ENCODE peak calls at places on chromosomes 7 and 10, in nine cellular contexts. G is AG10803; W is cardiac muscle cell; N is AG04449; A is left lung; E is CD4-positive, alpha-beta T cell; M is transverse colon; I is GM20000; R is lower leg skin. H is an unnamed sample.

GRCh38 chr10:5424751-5425150 is 12.4 kb downstream of the NET1 start:
- DNase-seq in G (no peak), W (no peak), N (no peak), A (no peak), E (no peak), M (no peak), I (no peak), R (no peak), H (no peak)

GRCh38 chr7:140562921-140563600 is 77.6 kb downstream of the DENND2A start:
- DNase-seq in G (peak), W (peak), N (no peak), A (no peak), E (no peak), M (no peak), I (no peak), R (no peak), H (no peak)

GRCh38 chr7:102914585-102914984 is 1.8 kb downstream of the LRRC17 start:
- DNase-seq in G (no peak), W (peak), N (no peak), A (peak), E (no peak), M (no peak), I (no peak), R (no peak), H (no peak)

GRCh38 chr10:128877936-128878335 is 589.1 kb upstream of the MGMT start:
- DNase-seq in G (no peak), W (no peak), N (no peak), A (no peak), E (no peak), M (no peak), I (no peak), R (peak), H (no peak)

GRCh38 chr7:127682140-127682539 is 30.1 kb downstream of the SND1 start:
- DNase-seq in G (no peak), W (no peak), N (no peak), A (no peak), E (no peak), M (no peak), I (no peak), R (no peak), H (peak)

GRCh38 chr10:29646238-29646902 is 11.6 kb upstream of the SVIL start:
- DNase-seq in G (peak), W (peak), N (no peak), A (no peak), E (no peak), M (no peak), I (no peak), R (peak), H (no peak)

GRCh38 chr10:133009218-133009954 is 67.0 kb upstream of the CFAP46 start:
- DNase-seq in G (no peak), W (no peak), N (no peak), A (peak), E (no peak), M (peak), I (no peak), R (peak), H (no peak)

GRCh38 chr7:21167942-21168341 is 259.9 kb upstream of the SP4 start:
- DNase-seq in G (no peak), W (no peak), N (no peak), A (no peak), E (no peak), M (no peak), I (no peak), R (no peak), H (no peak)

GRCh38 chr7:24713850-24714675 is 43.2 kb downstream of the GSDME start:
- DNase-seq in G (no peak), W (no peak), N (no peak), A (no peak), E (no peak), M (no peak), I (no peak), R (peak), H (no peak)

GRCh38 chr10:103636492-103636891 is 143.0 kb downstream of the NEURL1 start:
- DNase-seq in G (peak), W (no peak), N (no peak), A (no peak), E (no peak), M (no peak), I (no peak), R (no peak), H (no peak)

GRCh38 chr7:15561840-15562239 is at the start of gene AGMO:
- DNase-seq in G (no peak), W (peak), N (no peak), A (no peak), E (no peak), M (peak), I (no peak), R (peak), H (no peak)

GRCh38 chr7:133561361-133561760 is 308.5 kb downstream of the EXOC4 start:
- DNase-seq in G (no peak), W (no peak), N (no peak), A (no peak), E (no peak), M (no peak), I (no peak), R (no peak), H (no peak)

GRCh38 chr10:92239600-92240288 is 51.1 kb downstream of the CPEB3 start:
- DNase-seq in G (peak), W (peak), N (no peak), A (peak), E (peak), M (peak), I (peak), R (peak), H (peak)

GRCh38 chr7:100978300-100978699 is 8.9 kb downstream of the MUC12 start:
- DNase-seq in G (no peak), W (no peak), N (no peak), A (no peak), E (no peak), M (no peak), I (no peak), R (no peak), H (no peak)

GRCh38 chr7:98836811-98837631 is 32.8 kb downstream of the TMEM130 start:
- DNase-seq in G (no peak), W (peak), N (no peak), A (no peak), E (no peak), M (peak), I (peak), R (no peak), H (peak)

GRCh38 chr7:36021367-36021766 is 131.7 kb upstream of the EEPD1 start:
- DNase-seq in G (no peak), W (peak), N (no peak), A (no peak), E (no peak), M (no peak), I (no peak), R (peak), H (peak)

GRCh38 chr10:102132563-102133372 is at the start of gene PPRC1:
- DNase-seq in G (peak), W (peak), N (peak), A (peak), E (peak), M (peak), I (peak), R (peak), H (peak)
- TF ChIP-seq CTCF in G (peak), W (peak), N (peak), A (peak), E (peak), M (peak), I (peak), R (no peak), H (peak)

GRCh38 chr10:69861251-69862240 is 59.8 kb downstream of the COL13A1 start:
- DNase-seq in G (peak), W (peak), N (no peak), A (no peak), E (no peak), M (no peak), I (no peak), R (no peak), H (peak)
- TF ChIP-seq CTCF in G (peak), W (peak), N (peak), A (no peak), E (no peak), M (peak), I (no peak), R (no peak), H (peak)

DNA sequence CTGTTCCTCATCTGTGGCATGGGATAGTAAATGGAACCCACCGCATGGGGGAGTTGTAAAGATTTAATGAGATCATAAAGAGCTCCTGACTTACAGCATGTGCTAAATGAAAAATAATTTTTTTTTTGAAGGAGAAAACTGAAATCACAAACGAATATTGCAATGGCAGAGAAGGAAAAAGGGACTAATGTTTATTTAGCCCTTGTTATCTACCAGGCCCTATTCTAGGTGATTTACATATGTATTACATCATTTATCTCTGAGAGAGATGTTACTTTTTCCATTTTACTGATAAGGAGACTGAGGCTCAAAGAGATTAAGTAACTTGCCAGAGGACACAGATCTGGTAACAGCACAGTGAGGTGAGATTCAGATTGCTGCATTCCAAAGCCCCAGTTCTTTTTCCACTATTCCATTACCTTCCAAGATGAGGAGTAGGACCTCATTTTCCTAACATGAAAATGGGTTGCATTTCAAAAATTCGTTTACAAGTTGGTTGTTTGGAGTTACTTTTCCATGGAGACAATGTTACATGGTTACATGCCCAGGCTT is 28.6 kb downstream of the VCL start:
- DNase-seq in G (no peak), W (no peak), N (no peak), A (no peak), E (no peak), M (no peak), I (no peak), R (no peak), H (no peak)
- TF ChIP-seq CTCF in G (no peak), W (peak), N (no peak), A (no peak), E (no peak), M (no peak), I (no peak), R (no peak), H (no peak)

DNA sequence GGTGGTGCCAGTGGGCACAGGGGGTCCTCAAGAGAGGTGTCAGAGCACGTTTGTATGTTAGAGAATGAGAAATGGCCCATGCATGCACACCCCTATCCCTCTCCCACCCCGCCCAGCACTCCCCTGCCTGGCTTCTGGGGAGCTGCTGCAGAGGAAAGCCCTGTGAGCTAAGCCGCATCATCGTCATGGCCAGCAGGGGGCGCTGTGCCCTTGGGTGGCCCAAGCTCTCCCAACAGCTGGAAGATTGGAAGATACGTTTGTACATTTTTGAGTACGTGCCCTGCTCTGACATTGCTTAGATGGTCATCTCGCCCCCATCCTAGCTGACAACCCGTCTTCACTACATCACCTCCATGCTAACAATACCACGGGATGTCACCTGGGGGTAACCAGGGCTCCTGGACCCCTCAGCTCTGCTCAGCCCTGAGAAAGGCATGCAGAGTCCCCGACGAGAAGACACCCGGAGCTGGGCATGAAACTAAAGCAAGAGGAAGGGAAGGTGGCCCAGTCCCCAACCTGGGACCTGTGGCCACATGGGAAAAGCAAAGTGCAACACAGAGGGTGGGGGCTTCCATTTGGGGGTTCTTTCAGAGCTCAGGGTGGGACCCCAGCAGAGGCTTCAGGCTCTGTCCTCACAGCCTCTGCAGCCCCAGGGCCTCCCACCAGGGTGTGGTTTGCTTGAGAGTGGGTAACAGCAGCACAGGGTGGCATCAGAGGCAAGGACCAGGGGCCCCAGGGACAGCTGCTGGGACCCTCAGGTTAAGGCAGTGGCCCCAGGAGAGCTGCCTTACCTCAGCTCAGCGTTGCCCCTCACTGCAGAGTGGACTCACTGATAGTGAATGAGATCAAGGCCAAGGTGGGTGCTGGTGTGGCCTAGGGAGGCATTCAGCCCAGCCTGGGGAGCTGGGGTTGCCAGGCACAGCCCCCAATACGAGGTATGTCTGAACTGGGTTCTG is 136.6 kb downstream of the PTPN20 start:
- DNase-seq in G (peak), W (peak), N (no peak), A (peak), E (peak), M (peak), I (peak), R (peak), H (peak)
- TF ChIP-seq CTCF in G (peak), W (peak), N (peak), A (peak), E (peak), M (peak), I (peak), R (no peak), H (peak)

DNA sequence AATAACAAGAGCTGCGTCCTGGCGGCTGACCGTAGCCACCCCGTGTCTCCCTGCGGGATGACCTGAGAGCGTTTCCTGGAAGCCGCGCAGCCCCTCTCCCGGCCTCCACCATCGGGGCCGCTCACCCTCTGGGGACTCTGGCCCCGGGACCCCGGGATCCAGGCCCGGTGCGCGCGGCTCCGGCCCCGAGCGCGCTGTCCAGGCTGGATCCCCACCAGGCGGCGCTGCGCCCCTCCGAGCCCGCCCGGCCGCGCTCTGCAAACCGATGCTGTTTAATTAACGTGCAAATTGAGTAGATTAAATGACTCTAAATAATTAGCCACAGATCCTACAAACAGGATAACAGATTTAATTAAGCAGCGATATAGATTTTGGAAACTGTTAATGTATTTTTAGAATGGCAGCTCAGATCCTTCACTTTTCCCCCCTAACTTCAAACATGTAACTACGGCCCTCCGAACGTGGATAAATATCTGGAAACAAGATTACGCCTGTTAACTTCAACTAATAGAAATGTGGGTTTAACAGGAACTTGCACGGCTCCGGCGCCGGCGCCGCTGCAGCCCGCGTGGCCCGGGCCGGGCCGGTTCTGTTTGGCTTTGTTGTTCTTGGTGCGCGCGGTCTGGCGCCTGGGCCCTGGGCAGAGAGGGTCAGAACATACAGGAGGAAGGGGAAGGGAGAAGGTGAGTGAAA is 7.1 kb upstream of the UNCX start:
- DNase-seq in G (no peak), W (peak), N (no peak), A (no peak), E (peak), M (no peak), I (peak), R (no peak), H (no peak)
- TF ChIP-seq CTCF in G (peak), W (peak), N (peak), A (peak), E (peak), M (peak), I (peak), R (no peak), H (peak)

GRCh38 chr10:42755591-42756093 is 27.0 kb upstream of the BMS1 start:
- DNase-seq in G (no peak), W (no peak), N (no peak), A (no peak), E (no peak), M (no peak), I (no peak), R (no peak), H (no peak)

GRCh38 chr10:42753507-42754154 is 29.0 kb upstream of the BMS1 start:
- DNase-seq in G (no peak), W (no peak), N (no peak), A (no peak), E (no peak), M (no peak), I (peak), R (peak), H (no peak)

GRCh38 chr10:42754155-42755027 is 28.2 kb upstream of the BMS1 start:
- DNase-seq in G (no peak), W (peak), N (no peak), A (no peak), E (no peak), M (no peak), I (peak), R (peak), H (no peak)

GRCh38 chr10:42755028-42755451 is 27.6 kb upstream of the BMS1 start:
- DNase-seq in G (no peak), W (no peak), N (no peak), A (no peak), E (no peak), M (no peak), I (peak), R (no peak), H (no peak)

DNA sequence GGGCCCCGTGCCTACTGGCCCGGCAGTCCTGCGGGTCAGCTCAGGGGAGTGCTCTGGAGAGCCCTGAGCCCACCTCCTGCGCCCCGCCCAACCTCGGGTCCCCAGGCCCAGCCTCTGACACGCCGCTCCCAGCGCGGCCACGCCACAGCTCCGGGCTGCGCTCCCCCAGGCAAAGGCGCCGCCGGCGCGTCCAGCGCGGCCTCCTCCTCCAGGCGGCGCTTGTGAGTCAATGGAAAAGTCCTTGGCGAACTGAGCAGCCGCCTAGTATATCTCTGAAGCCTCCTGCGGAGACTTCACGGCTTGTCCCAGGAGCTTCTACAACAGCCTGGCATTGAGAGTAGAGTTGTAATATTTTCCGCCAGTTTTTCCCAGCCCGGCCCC is 29.5 kb upstream of the BMS1 start:
- DNase-seq in G (peak), W (peak), N (peak), A (peak), E (peak), M (peak), I (peak), R (peak), H (peak)
- TF ChIP-seq CTCF in G (peak), W (peak), N (peak), A (peak), E (peak), M (peak), I (peak), R (no peak), H (peak)

GRCh38 chr10:119149723-119150122 is 15.8 kb downstream of the SFXN4 start:
- DNase-seq in G (no peak), W (no peak), N (no peak), A (no peak), E (no peak), M (no peak), I (no peak), R (peak), H (no peak)
- TF ChIP-seq CTCF in G (no peak), W (peak), N (no peak), A (no peak), E (no peak), M (no peak), I (no peak), R (no peak), H (no peak)

DNA sequence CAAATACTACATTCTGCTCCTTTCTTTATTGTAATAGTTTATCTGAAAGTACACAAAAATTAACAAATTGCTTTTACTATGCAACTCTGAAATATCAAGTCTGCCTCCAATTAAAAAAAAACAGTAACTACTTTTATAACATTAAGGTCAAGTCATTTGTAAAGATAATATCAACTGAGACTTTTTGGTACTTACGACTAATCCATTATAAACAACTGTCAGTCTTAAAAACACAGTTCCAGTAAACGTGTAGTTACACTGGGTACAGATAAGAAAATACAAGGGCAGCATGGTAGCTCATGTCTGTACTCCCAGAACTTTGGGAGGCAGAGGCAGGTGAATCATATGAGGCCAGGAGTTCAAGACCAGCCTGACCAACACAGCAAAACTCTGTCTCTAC is 32.2 kb downstream of the FAM204A start:
- DNase-seq in G (no peak), W (no peak), N (no peak), A (no peak), E (no peak), M (no peak), I (no peak), R (no peak), H (no peak)
- TF ChIP-seq CTCF in G (no peak), W (no peak), N (no peak), A (no peak), E (no peak), M (no peak), I (no peak), R (no peak), H (no peak)

GRCh38 chr7:70693690-70694356 is 438.1 kb upstream of the GALNT17 start:
- DNase-seq in G (peak), W (peak), N (no peak), A (peak), E (peak), M (peak), I (peak), R (peak), H (peak)
- TF ChIP-seq CTCF in G (peak), W (no peak), N (no peak), A (no peak), E (no peak), M (peak), I (no peak), R (no peak), H (peak)

GRCh38 chr10:12847361-12847975 is 154.0 kb downstream of the CCDC3 start:
- DNase-seq in G (no peak), W (no peak), N (no peak), A (no peak), E (no peak), M (no peak), I (no peak), R (peak), H (peak)
- TF ChIP-seq CTCF in G (peak), W (peak), N (no peak), A (no peak), E (no peak), M (no peak), I (peak), R (no peak), H (peak)

H was measured in GM12865.